ENCODE peak calls at places on chromosomes 6 and 20, in eight cellular contexts. M, N, H, K, S, U, Z and I are unnamed samples.

GRCh38 chr6:44906761-44907160 is 421.4 kb upstream of the RUNX2 start:
- DNase-seq in M (no peak), N (no peak), H (no peak), K (no peak), S (no peak), U (no peak), Z (no peak), I (no peak)

GRCh38 chr6:23633986-23634385 is 492.0 kb upstream of the NRSN1 start:
- DNase-seq in M (no peak), N (no peak), H (no peak), K (no peak), S (no peak), U (no peak), Z (no peak), I (no peak)

GRCh38 chr6:156864557-156864956 is 87.4 kb downstream of the ARID1B start:
- DNase-seq in M (no peak), N (no peak), H (no peak), K (no peak), S (no peak), U (no peak), Z (no peak), I (no peak)

GRCh38 chr6:15365273-15365687 is 119.4 kb downstream of the JARID2 start:
- DNase-seq in M (peak; percentile 91), N (peak; percentile 80), H (peak; percentile 82), K (no peak), S (no peak), U (peak; percentile 87), Z (peak; percentile 33), I (peak; percentile 90)

GRCh38 chr6:149963212-149963461 is 606 bp upstream of the ULBP1 start:
- DNase-seq in M (no peak), N (peak; percentile 89), H (no peak), K (peak; percentile 57), S (peak; percentile 35), U (peak; percentile 62), Z (peak; percentile 45), I (no peak)

GRCh38 chr20:46939031-46939430 is 44.4 kb downstream of the EYA2 start:
- DNase-seq in M (no peak), N (no peak), H (peak; percentile 43), K (no peak), S (no peak), U (no peak), Z (peak; percentile 25), I (no peak)

GRCh38 chr6:39192736-39193135 is 36.5 kb downstream of the KCNK5 start:
- DNase-seq in M (no peak), N (no peak), H (no peak), K (no peak), S (no peak), U (no peak), Z (no peak), I (no peak)

GRCh38 chr6:151765444-151765886 is 42.0 kb upstream of the ESR1 start:
- DNase-seq in M (no peak), N (peak; percentile 61), H (peak; percentile 91), K (no peak), S (peak; percentile 40), U (peak; percentile 72), Z (peak; percentile 20), I (peak; percentile 45)

GRCh38 chr6:168394606-168395005 is 46.4 kb upstream of the SMOC2 start:
- DNase-seq in M (peak; percentile 68), N (no peak), H (no peak), K (no peak), S (no peak), U (no peak), Z (no peak), I (no peak)

GRCh38 chr20:48921883-48922867 is 664 bp downstream of the ARFGEF2 start:
- DNase-seq in M (no peak), N (no peak), H (peak; percentile 37), K (no peak), S (no peak), U (peak; percentile 60), Z (peak; percentile 55), I (no peak)

GRCh38 chr6:149026530-149026942 is 279.7 kb downstream of the UST start:
- DNase-seq in M (no peak), N (peak; percentile 82), H (peak; percentile 97), K (no peak), S (no peak), U (peak; percentile 57), Z (peak; percentile 44), I (peak; percentile 51)

GRCh38 chr20:57782631-57783041 is 72.8 kb upstream of the PMEPA1 start:
- DNase-seq in M (no peak), N (no peak), H (no peak), K (no peak), S (no peak), U (no peak), Z (no peak), I (peak; percentile 43)

GRCh38 chr20:49982346-49983122 is at the start of gene SNAI1:
- DNase-seq in M (peak; percentile 91), N (peak; percentile 87), H (peak; percentile 76), K (peak; percentile 88), S (peak; percentile 79), U (peak; percentile 97), Z (peak; percentile 83), I (peak; percentile 93)

GRCh38 chr6:139690007-139690406 is 315.6 kb upstream of the CITED2 start:
- DNase-seq in M (no peak), N (no peak), H (peak; percentile 36), K (no peak), S (no peak), U (no peak), Z (no peak), I (no peak)

GRCh38 chr20:41222703-41223102 is 85.4 kb downstream of the PLCG1 start:
- DNase-seq in M (no peak), N (no peak), H (peak; percentile 36), K (no peak), S (no peak), U (no peak), Z (no peak), I (no peak)

GRCh38 chr6:105069821-105070445 is 109.9 kb downstream of the POPDC3 start:
- DNase-seq in M (no peak), N (no peak), H (peak; percentile 45), K (no peak), S (no peak), U (no peak), Z (no peak), I (no peak)

GRCh38 chr20:46375771-46376170 is 30.6 kb downstream of the ELMO2 start:
- DNase-seq in M (no peak), N (peak; percentile 26), H (peak; percentile 46), K (no peak), S (no peak), U (no peak), Z (no peak), I (no peak)

GRCh38 chr6:148790404-148790803 is 43.6 kb downstream of the UST start:
- DNase-seq in M (no peak), N (no peak), H (no peak), K (no peak), S (no peak), U (no peak), Z (no peak), I (no peak)

GRCh38 chr6:50826803-50827202 is 8.1 kb downstream of the TFAP2B start:
- DNase-seq in M (no peak), N (no peak), H (no peak), K (no peak), S (no peak), U (no peak), Z (no peak), I (no peak)

GRCh38 chr6:71489736-71490135 is 201.1 kb downstream of the OGFRL1 start:
- DNase-seq in M (no peak), N (peak; percentile 90), H (peak; percentile 76), K (no peak), S (no peak), U (peak; percentile 89), Z (peak; percentile 11), I (no peak)

GRCh38 chr6:3749991-3750323 is 1.6 kb downstream of the PXDC1 start:
- DNase-seq in M (peak; percentile 76), N (peak; percentile 93), H (peak; percentile 86), K (no peak), S (no peak), U (peak; percentile 60), Z (no peak), I (no peak)

GRCh38 chr20:19758888-19759331 is 852 bp downstream of the RIN2 start:
- DNase-seq in M (peak; percentile 84), N (peak; percentile 35), H (peak; percentile 52), K (peak; percentile 81), S (no peak), U (peak; percentile 45), Z (peak; percentile 69), I (no peak)

GRCh38 chr6:116008470-116009229 is 52.0 kb downstream of the FRK start:
- DNase-seq in M (peak; percentile 37), N (peak; percentile 80), H (peak; percentile 79), K (no peak), S (no peak), U (peak; percentile 56), Z (no peak), I (no peak)

GRCh38 chr20:23569570-23569969 is 1.3 kb upstream of the CST9L start:
- DNase-seq in M (no peak), N (no peak), H (no peak), K (no peak), S (no peak), U (no peak), Z (no peak), I (no peak)

GRCh38 chr6:166708466-166708865 is 81.4 kb upstream of the RPS6KA2 start:
- DNase-seq in M (no peak), N (no peak), H (no peak), K (no peak), S (no peak), U (no peak), Z (no peak), I (no peak)

GRCh38 chr20:59222239-59222981 is 58.8 kb downstream of the ZNF831 start:
- DNase-seq in M (peak; percentile 86), N (peak; percentile 77), H (peak; percentile 64), K (peak; percentile 94), S (peak; percentile 72), U (peak; percentile 80), Z (peak; percentile 93), I (peak; percentile 87)

GRCh38 chr20:50624351-50625016 is 66.9 kb downstream of the RIPOR3 start:
- DNase-seq in M (no peak), N (no peak), H (no peak), K (no peak), S (no peak), U (no peak), Z (no peak), I (peak; percentile 45)

GRCh38 chr6:136676075-136676474 is 116.2 kb downstream of the MAP3K5 start:
- DNase-seq in M (no peak), N (no peak), H (no peak), K (no peak), S (no peak), U (no peak), Z (no peak), I (no peak)

GRCh38 chr20:4040283-4041179 is 25.2 kb upstream of the RNF24 start:
- DNase-seq in M (no peak), N (no peak), H (peak; percentile 70), K (no peak), S (no peak), U (no peak), Z (no peak), I (no peak)

GRCh38 chr20:25484911-25485511 is 77.5 kb downstream of the GINS1 start:
- DNase-seq in M (no peak), N (no peak), H (no peak), K (no peak), S (no peak), U (no peak), Z (no peak), I (no peak)

GRCh38 chr6:5580736-5581568 is 319.6 kb downstream of the FARS2 start:
- DNase-seq in M (no peak), N (no peak), H (no peak), K (no peak), S (no peak), U (no peak), Z (no peak), I (no peak)

GRCh38 chr6:123022980-123023379 is 26.9 kb downstream of the CLVS2 start:
- DNase-seq in M (no peak), N (no peak), H (peak; percentile 28), K (no peak), S (no peak), U (no peak), Z (peak; percentile 28), I (no peak)

GRCh38 chr6:156269751-156270369 is 507.3 kb upstream of the ARID1B start:
- DNase-seq in M (no peak), N (no peak), H (no peak), K (no peak), S (no peak), U (no peak), Z (no peak), I (no peak)